ENCODE peak calls at places on chromosomes 12 and 14, in seven cellular contexts. One of them, this sample, is unnamed.

GRCh38 chr14:41873379-41874034 is 266.8 kb downstream of the LRFN5 start:
- DNase-seq in endodermal cell: no peak
- DNase-seq in endothelial cell of umbilical vein: no peak
- DNase-seq in HFF-Myc: peak
- DNase-seq in bronchial epithelial cell: no peak
- DNase-seq in fibroblast of the aortic adventitia: peak
- DNase-seq in tibial artery: no peak
- DNase-seq in this sample: peak

GRCh38 chr14:54784657-54785056 is 118.0 kb downstream of the GCH1 start:
- DNase-seq in endodermal cell: no peak
- DNase-seq in endothelial cell of umbilical vein: no peak
- DNase-seq in HFF-Myc: no peak
- DNase-seq in bronchial epithelial cell: no peak
- DNase-seq in fibroblast of the aortic adventitia: no peak
- DNase-seq in tibial artery: peak
- DNase-seq in this sample: no peak

GRCh38 chr12:52007158-52007921 is 594 bp downstream of the TAMALIN start:
- DNase-seq in endodermal cell: peak
- DNase-seq in endothelial cell of umbilical vein: peak
- DNase-seq in HFF-Myc: no peak
- DNase-seq in bronchial epithelial cell: no peak
- DNase-seq in fibroblast of the aortic adventitia: no peak
- DNase-seq in tibial artery: peak
- DNase-seq in this sample: peak

GRCh38 chr14:36096090-36096489 is 80.4 kb downstream of the PTCSC3 start:
- DNase-seq in endodermal cell: no peak
- DNase-seq in endothelial cell of umbilical vein: no peak
- DNase-seq in HFF-Myc: no peak
- DNase-seq in bronchial epithelial cell: peak
- DNase-seq in fibroblast of the aortic adventitia: no peak
- DNase-seq in tibial artery: no peak
- DNase-seq in this sample: no peak

GRCh38 chr14:100645986-100646314 is 58.7 kb upstream of the BEGAIN start:
- DNase-seq in endodermal cell: no peak
- DNase-seq in endothelial cell of umbilical vein: no peak
- DNase-seq in HFF-Myc: no peak
- DNase-seq in bronchial epithelial cell: no peak
- DNase-seq in fibroblast of the aortic adventitia: no peak
- DNase-seq in tibial artery: no peak
- DNase-seq in this sample: no peak

GRCh38 chr14:28294834-28295440 is 471.6 kb upstream of the FOXG1 start:
- DNase-seq in endodermal cell: peak
- DNase-seq in endothelial cell of umbilical vein: peak
- DNase-seq in HFF-Myc: no peak
- DNase-seq in bronchial epithelial cell: peak
- DNase-seq in fibroblast of the aortic adventitia: peak
- DNase-seq in tibial artery: no peak
- DNase-seq in this sample: peak

GRCh38 chr12:72586456-72586855 is 314.3 kb downstream of the TRHDE start:
- DNase-seq in endodermal cell: peak
- DNase-seq in endothelial cell of umbilical vein: no peak
- DNase-seq in HFF-Myc: no peak
- DNase-seq in bronchial epithelial cell: no peak
- DNase-seq in fibroblast of the aortic adventitia: no peak
- DNase-seq in tibial artery: no peak
- DNase-seq in this sample: no peak

GRCh38 chr12:1500095-1500801 is 94.1 kb downstream of the FBXL14 start:
- DNase-seq in endodermal cell: no peak
- DNase-seq in endothelial cell of umbilical vein: no peak
- DNase-seq in HFF-Myc: no peak
- DNase-seq in bronchial epithelial cell: no peak
- DNase-seq in fibroblast of the aortic adventitia: peak
- DNase-seq in tibial artery: no peak
- DNase-seq in this sample: peak

GRCh38 chr12:94207467-94208432 is 59.4 kb downstream of the PLXNC1 start:
- DNase-seq in endodermal cell: peak
- DNase-seq in endothelial cell of umbilical vein: no peak
- DNase-seq in HFF-Myc: no peak
- DNase-seq in bronchial epithelial cell: peak
- DNase-seq in fibroblast of the aortic adventitia: peak
- DNase-seq in tibial artery: no peak
- DNase-seq in this sample: peak

GRCh38 chr12:119594772-119595445 is 1.3 kb downstream of the TMEM233 start:
- DNase-seq in endodermal cell: peak
- DNase-seq in endothelial cell of umbilical vein: no peak
- DNase-seq in HFF-Myc: no peak
- DNase-seq in bronchial epithelial cell: no peak
- DNase-seq in fibroblast of the aortic adventitia: peak
- DNase-seq in tibial artery: no peak
- DNase-seq in this sample: no peak

GRCh38 chr14:35632276-35633071 is 98.5 kb downstream of the INSM2 start:
- DNase-seq in endodermal cell: no peak
- DNase-seq in endothelial cell of umbilical vein: no peak
- DNase-seq in HFF-Myc: no peak
- DNase-seq in bronchial epithelial cell: no peak
- DNase-seq in fibroblast of the aortic adventitia: peak
- DNase-seq in tibial artery: no peak
- DNase-seq in this sample: peak

GRCh38 chr12:15677696-15678095 is 111.5 kb downstream of the EPS8 start:
- DNase-seq in endodermal cell: peak
- DNase-seq in endothelial cell of umbilical vein: no peak
- DNase-seq in HFF-Myc: no peak
- DNase-seq in bronchial epithelial cell: no peak
- DNase-seq in fibroblast of the aortic adventitia: no peak
- DNase-seq in tibial artery: no peak
- DNase-seq in this sample: no peak

GRCh38 chr12:123546281-123546680 is 12.8 kb upstream of the RILPL1 start:
- DNase-seq in endodermal cell: peak
- DNase-seq in endothelial cell of umbilical vein: no peak
- DNase-seq in HFF-Myc: no peak
- DNase-seq in bronchial epithelial cell: peak
- DNase-seq in fibroblast of the aortic adventitia: no peak
- DNase-seq in tibial artery: no peak
- DNase-seq in this sample: peak

GRCh38 chr12:26715232-26715631 is 117.8 kb downstream of the ITPR2 start:
- DNase-seq in endodermal cell: no peak
- DNase-seq in endothelial cell of umbilical vein: no peak
- DNase-seq in HFF-Myc: no peak
- DNase-seq in bronchial epithelial cell: no peak
- DNase-seq in fibroblast of the aortic adventitia: no peak
- DNase-seq in tibial artery: no peak
- DNase-seq in this sample: no peak

GRCh38 chr12:49698619-49699545 is 8.3 kb downstream of the FMNL3 start:
- DNase-seq in endodermal cell: peak
- DNase-seq in endothelial cell of umbilical vein: peak
- DNase-seq in HFF-Myc: no peak
- DNase-seq in bronchial epithelial cell: peak
- DNase-seq in fibroblast of the aortic adventitia: peak
- DNase-seq in tibial artery: peak
- DNase-seq in this sample: peak

GRCh38 chr12:112473056-112473455 is 54.3 kb downstream of the PTPN11 start:
- DNase-seq in endodermal cell: peak
- DNase-seq in endothelial cell of umbilical vein: no peak
- DNase-seq in HFF-Myc: no peak
- DNase-seq in bronchial epithelial cell: peak
- DNase-seq in fibroblast of the aortic adventitia: no peak
- DNase-seq in tibial artery: no peak
- DNase-seq in this sample: peak

GRCh38 chr14:92215579-92215978 is 93.8 kb downstream of the CPSF2 start:
- DNase-seq in endodermal cell: no peak
- DNase-seq in endothelial cell of umbilical vein: no peak
- DNase-seq in HFF-Myc: no peak
- DNase-seq in bronchial epithelial cell: peak
- DNase-seq in fibroblast of the aortic adventitia: no peak
- DNase-seq in tibial artery: no peak
- DNase-seq in this sample: no peak

GRCh38 chr12:22201101-22201500 is 133.4 kb downstream of the ST8SIA1 start:
- DNase-seq in endodermal cell: no peak
- DNase-seq in endothelial cell of umbilical vein: no peak
- DNase-seq in HFF-Myc: no peak
- DNase-seq in bronchial epithelial cell: no peak
- DNase-seq in fibroblast of the aortic adventitia: no peak
- DNase-seq in tibial artery: no peak
- DNase-seq in this sample: no peak

GRCh38 chr12:38392584-38393144 is 76.1 kb downstream of the ALG10B start:
- DNase-seq in endodermal cell: no peak
- DNase-seq in endothelial cell of umbilical vein: no peak
- DNase-seq in HFF-Myc: no peak
- DNase-seq in bronchial epithelial cell: peak
- DNase-seq in fibroblast of the aortic adventitia: peak
- DNase-seq in tibial artery: no peak
- DNase-seq in this sample: peak

GRCh38 chr14:47710581-47710980 is 35.2 kb upstream of the MDGA2 start:
- DNase-seq in endodermal cell: no peak
- DNase-seq in endothelial cell of umbilical vein: no peak
- DNase-seq in HFF-Myc: no peak
- DNase-seq in bronchial epithelial cell: peak
- DNase-seq in fibroblast of the aortic adventitia: no peak
- DNase-seq in tibial artery: no peak
- DNase-seq in this sample: no peak

GRCh38 chr12:94704452-94704871 is 54.1 kb upstream of the TMCC3 start:
- DNase-seq in endodermal cell: no peak
- DNase-seq in endothelial cell of umbilical vein: peak
- DNase-seq in HFF-Myc: peak
- DNase-seq in bronchial epithelial cell: peak
- DNase-seq in fibroblast of the aortic adventitia: peak
- DNase-seq in tibial artery: no peak
- DNase-seq in this sample: peak

GRCh38 chr12:2976581-2976996 is 17.4 kb downstream of the TEAD4 start:
- DNase-seq in endodermal cell: no peak
- DNase-seq in endothelial cell of umbilical vein: no peak
- DNase-seq in HFF-Myc: no peak
- DNase-seq in bronchial epithelial cell: no peak
- DNase-seq in fibroblast of the aortic adventitia: peak
- DNase-seq in tibial artery: no peak
- DNase-seq in this sample: no peak

GRCh38 chr12:2580821-2581220 is 213.9 kb upstream of the FKBP4 start:
- DNase-seq in endodermal cell: no peak
- DNase-seq in endothelial cell of umbilical vein: no peak
- DNase-seq in HFF-Myc: no peak
- DNase-seq in bronchial epithelial cell: no peak
- DNase-seq in fibroblast of the aortic adventitia: peak
- DNase-seq in tibial artery: no peak
- DNase-seq in this sample: peak

DNA sequence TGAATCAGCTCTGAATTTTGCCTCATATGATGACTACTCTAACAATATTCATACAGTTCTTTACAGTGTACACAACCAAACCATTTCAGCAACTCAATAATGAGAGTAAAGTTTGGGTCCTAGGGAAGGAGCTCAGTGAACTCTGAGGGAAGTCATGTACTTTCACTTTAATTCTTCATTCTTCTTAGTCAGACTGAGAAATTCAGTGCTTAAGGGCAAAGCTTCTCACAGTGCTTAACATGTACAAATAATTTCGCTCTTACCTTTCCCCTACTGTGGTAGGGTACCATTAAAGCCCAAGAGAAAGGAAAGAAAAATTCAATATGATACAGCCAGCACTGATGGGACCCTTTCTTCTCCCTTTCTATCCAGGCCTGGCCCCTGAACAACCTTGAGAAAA is 435.0 kb downstream of the NELL2 start:
- DNase-seq in endodermal cell: no peak
- DNase-seq in endothelial cell of umbilical vein: no peak
- DNase-seq in HFF-Myc: no peak
- DNase-seq in bronchial epithelial cell: no peak
- DNase-seq in fibroblast of the aortic adventitia: no peak
- DNase-seq in tibial artery: no peak
- DNase-seq in this sample: no peak
- H3K4me3 ChIP-seq in endodermal cell: no peak
- H3K4me3 ChIP-seq in endothelial cell of umbilical vein: no peak
- H3K4me3 ChIP-seq in HFF-Myc: no peak
- H3K4me3 ChIP-seq in bronchial epithelial cell: no peak
- H3K4me3 ChIP-seq in fibroblast of the aortic adventitia: no peak
- H3K4me3 ChIP-seq in tibial artery: no peak
- H3K4me3 ChIP-seq in this sample: no peak

GRCh38 chr14:90109858-90110257 is 48.1 kb downstream of the KCNK13 start:
- DNase-seq in endodermal cell: peak
- DNase-seq in endothelial cell of umbilical vein: no peak
- DNase-seq in HFF-Myc: no peak
- DNase-seq in bronchial epithelial cell: peak
- DNase-seq in fibroblast of the aortic adventitia: no peak
- DNase-seq in tibial artery: no peak
- DNase-seq in this sample: no peak
- TF ChIP-seq CTCF in endodermal cell: peak
- TF ChIP-seq CTCF in endothelial cell of umbilical vein: peak
- TF ChIP-seq CTCF in HFF-Myc: peak
- TF ChIP-seq CTCF in bronchial epithelial cell: peak
- TF ChIP-seq CTCF in fibroblast of the aortic adventitia: peak
- TF ChIP-seq CTCF in tibial artery: no peak
- TF ChIP-seq CTCF in this sample: peak

GRCh38 chr12:56851462-56851861 is 82.7 kb downstream of the SDR9C7 start:
- DNase-seq in endodermal cell: no peak
- DNase-seq in endothelial cell of umbilical vein: no peak
- DNase-seq in HFF-Myc: no peak
- DNase-seq in bronchial epithelial cell: no peak
- DNase-seq in fibroblast of the aortic adventitia: no peak
- DNase-seq in tibial artery: no peak
- DNase-seq in this sample: no peak
- H3K4me3 ChIP-seq in endodermal cell: no peak
- H3K4me3 ChIP-seq in endothelial cell of umbilical vein: no peak
- H3K4me3 ChIP-seq in HFF-Myc: no peak
- H3K4me3 ChIP-seq in bronchial epithelial cell: no peak
- H3K4me3 ChIP-seq in fibroblast of the aortic adventitia: no peak
- H3K4me3 ChIP-seq in tibial artery: no peak
- H3K4me3 ChIP-seq in this sample: no peak

DNA sequence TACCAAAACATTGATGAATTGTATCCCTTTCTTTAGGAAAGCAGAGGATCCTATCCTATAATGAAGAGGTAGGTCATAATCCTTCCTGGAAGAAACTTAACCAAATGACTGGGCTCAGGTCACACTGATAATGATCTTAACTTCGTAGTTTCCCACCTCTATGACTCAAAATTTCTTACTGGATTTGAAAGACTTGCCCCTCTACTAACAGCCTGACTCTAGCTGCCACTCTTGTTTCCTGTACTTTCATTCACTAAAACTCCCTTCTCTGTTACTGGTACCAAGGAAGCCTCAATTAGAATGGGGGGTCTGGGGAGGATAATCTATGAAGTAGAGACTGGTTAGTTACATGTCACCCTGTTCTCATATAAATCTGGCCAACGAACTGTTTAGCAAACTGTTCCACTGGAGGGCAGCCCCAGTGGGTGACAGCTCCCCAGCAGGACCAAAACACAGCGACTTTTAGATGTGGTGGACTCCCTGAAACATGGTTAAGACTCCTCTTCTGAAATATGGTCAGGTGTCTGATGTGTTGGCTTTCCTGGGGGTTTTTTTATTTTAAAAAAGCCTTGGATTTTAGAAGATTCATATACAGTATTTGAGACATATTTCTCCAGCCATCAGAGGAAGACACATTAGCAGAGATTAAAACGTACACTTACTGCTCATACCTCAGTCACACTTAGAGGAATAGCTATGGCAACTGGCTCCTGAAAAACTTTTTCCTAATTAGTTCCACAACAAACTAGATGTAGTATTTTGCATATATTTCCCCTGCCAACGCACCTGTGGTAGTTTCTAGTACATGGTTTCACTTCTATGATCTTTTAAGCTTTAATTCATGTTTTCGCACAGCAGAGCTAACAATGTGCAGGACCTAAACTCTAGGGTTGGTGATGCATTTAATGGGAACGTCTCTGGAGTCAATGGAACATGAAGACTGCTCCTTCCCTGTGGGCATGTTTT is 72.3 kb downstream of the ACADS start:
- DNase-seq in endodermal cell: no peak
- DNase-seq in endothelial cell of umbilical vein: no peak
- DNase-seq in HFF-Myc: no peak
- DNase-seq in bronchial epithelial cell: no peak
- DNase-seq in fibroblast of the aortic adventitia: no peak
- DNase-seq in tibial artery: no peak
- DNase-seq in this sample: no peak
- TF ChIP-seq CTCF in endodermal cell: no peak
- TF ChIP-seq CTCF in endothelial cell of umbilical vein: no peak
- TF ChIP-seq CTCF in HFF-Myc: no peak
- TF ChIP-seq CTCF in bronchial epithelial cell: no peak
- TF ChIP-seq CTCF in fibroblast of the aortic adventitia: no peak
- TF ChIP-seq CTCF in tibial artery: no peak
- TF ChIP-seq CTCF in this sample: no peak